ENCODE peak calls at places on chromosomes 7 and 10, in nine cellular contexts. One of them, this sample, is unnamed.

GRCh38 chr7:106059556-106059955 is 52.6 kb downstream of the SYPL1 start:
- DNase-seq in activated T-helper 1 cell treated with anti-CD3 and anti-CD28 coated beads, Interleukin-2, amount 50 U/mL, for 16 hours: no peak
- DNase-seq in NCI-H1092: no peak
- DNase-seq in Daoy: no peak
- DNase-seq in activated T-cell treated with anti-CD3 and anti-CD28 coated beads for 1 hour: no peak
- DNase-seq in GDM1: no peak
- DNase-seq in fibroblast of the conjunctiva: no peak
- DNase-seq in spleen: no peak
- DNase-seq in iris pigment epithelial cell: peak; percentile 19
- DNase-seq in this sample: no peak

GRCh38 chr7:105102557-105103352 is 88.8 kb downstream of the KMT2E start:
- DNase-seq in activated T-helper 1 cell treated with anti-CD3 and anti-CD28 coated beads, Interleukin-2, amount 50 U/mL, for 16 hours: no peak
- DNase-seq in NCI-H1092: no peak
- DNase-seq in Daoy: no peak
- DNase-seq in activated T-cell treated with anti-CD3 and anti-CD28 coated beads for 1 hour: no peak
- DNase-seq in GDM1: no peak
- DNase-seq in fibroblast of the conjunctiva: no peak
- DNase-seq in spleen: no peak
- DNase-seq in iris pigment epithelial cell: no peak
- DNase-seq in this sample: no peak

GRCh38 chr10:19785366-19785765 is 30.9 kb upstream of the PLXDC2 start:
- DNase-seq in activated T-helper 1 cell treated with anti-CD3 and anti-CD28 coated beads, Interleukin-2, amount 50 U/mL, for 16 hours: no peak
- DNase-seq in NCI-H1092: no peak
- DNase-seq in Daoy: no peak
- DNase-seq in activated T-cell treated with anti-CD3 and anti-CD28 coated beads for 1 hour: no peak
- DNase-seq in GDM1: no peak
- DNase-seq in fibroblast of the conjunctiva: no peak
- DNase-seq in spleen: no peak
- DNase-seq in iris pigment epithelial cell: no peak
- DNase-seq in this sample: no peak

GRCh38 chr7:43658718-43659548 is 70.4 kb downstream of the COA1 start:
- DNase-seq in activated T-helper 1 cell treated with anti-CD3 and anti-CD28 coated beads, Interleukin-2, amount 50 U/mL, for 16 hours: no peak
- DNase-seq in NCI-H1092: no peak
- DNase-seq in Daoy: no peak
- DNase-seq in activated T-cell treated with anti-CD3 and anti-CD28 coated beads for 1 hour: no peak
- DNase-seq in GDM1: no peak
- DNase-seq in fibroblast of the conjunctiva: peak; percentile 49
- DNase-seq in spleen: no peak
- DNase-seq in iris pigment epithelial cell: peak; percentile 94
- DNase-seq in this sample: no peak

GRCh38 chr10:1939016-1939415 is 201.7 kb upstream of the ADARB2 start:
- DNase-seq in activated T-helper 1 cell treated with anti-CD3 and anti-CD28 coated beads, Interleukin-2, amount 50 U/mL, for 16 hours: no peak
- DNase-seq in NCI-H1092: no peak
- DNase-seq in Daoy: no peak
- DNase-seq in activated T-cell treated with anti-CD3 and anti-CD28 coated beads for 1 hour: peak; percentile 29
- DNase-seq in GDM1: no peak
- DNase-seq in fibroblast of the conjunctiva: no peak
- DNase-seq in spleen: no peak
- DNase-seq in iris pigment epithelial cell: no peak
- DNase-seq in this sample: no peak

GRCh38 chr7:140870003-140870402 is 54.7 kb downstream of the BRAF start:
- DNase-seq in activated T-helper 1 cell treated with anti-CD3 and anti-CD28 coated beads, Interleukin-2, amount 50 U/mL, for 16 hours: no peak
- DNase-seq in NCI-H1092: no peak
- DNase-seq in Daoy: no peak
- DNase-seq in activated T-cell treated with anti-CD3 and anti-CD28 coated beads for 1 hour: no peak
- DNase-seq in GDM1: no peak
- DNase-seq in fibroblast of the conjunctiva: no peak
- DNase-seq in spleen: no peak
- DNase-seq in iris pigment epithelial cell: no peak
- DNase-seq in this sample: no peak

GRCh38 chr10:65555192-65555591 is 1370.6 kb upstream of the LRRTM3 start:
- DNase-seq in activated T-helper 1 cell treated with anti-CD3 and anti-CD28 coated beads, Interleukin-2, amount 50 U/mL, for 16 hours: no peak
- DNase-seq in NCI-H1092: no peak
- DNase-seq in Daoy: no peak
- DNase-seq in activated T-cell treated with anti-CD3 and anti-CD28 coated beads for 1 hour: no peak
- DNase-seq in GDM1: no peak
- DNase-seq in fibroblast of the conjunctiva: no peak
- DNase-seq in spleen: no peak
- DNase-seq in iris pigment epithelial cell: no peak
- DNase-seq in this sample: no peak

GRCh38 chr10:48634984-48635557 is 30.2 kb upstream of the ARHGAP22 start:
- DNase-seq in activated T-helper 1 cell treated with anti-CD3 and anti-CD28 coated beads, Interleukin-2, amount 50 U/mL, for 16 hours: no peak
- DNase-seq in NCI-H1092: no peak
- DNase-seq in Daoy: no peak
- DNase-seq in activated T-cell treated with anti-CD3 and anti-CD28 coated beads for 1 hour: no peak
- DNase-seq in GDM1: no peak
- DNase-seq in fibroblast of the conjunctiva: no peak
- DNase-seq in spleen: no peak
- DNase-seq in iris pigment epithelial cell: no peak
- DNase-seq in this sample: no peak

GRCh38 chr7:93442478-93443224 is 131.9 kb downstream of the CALCR start:
- DNase-seq in activated T-helper 1 cell treated with anti-CD3 and anti-CD28 coated beads, Interleukin-2, amount 50 U/mL, for 16 hours: no peak
- DNase-seq in NCI-H1092: no peak
- DNase-seq in Daoy: peak; percentile 35
- DNase-seq in activated T-cell treated with anti-CD3 and anti-CD28 coated beads for 1 hour: no peak
- DNase-seq in GDM1: no peak
- DNase-seq in fibroblast of the conjunctiva: no peak
- DNase-seq in spleen: no peak
- DNase-seq in iris pigment epithelial cell: peak; percentile 43
- DNase-seq in this sample: peak; percentile 70

GRCh38 chr10:49397036-49397999 is 1.4 kb upstream of the DRGX start:
- DNase-seq in activated T-helper 1 cell treated with anti-CD3 and anti-CD28 coated beads, Interleukin-2, amount 50 U/mL, for 16 hours: no peak
- DNase-seq in NCI-H1092: no peak
- DNase-seq in Daoy: peak; percentile 5
- DNase-seq in activated T-cell treated with anti-CD3 and anti-CD28 coated beads for 1 hour: no peak
- DNase-seq in GDM1: no peak
- DNase-seq in fibroblast of the conjunctiva: no peak
- DNase-seq in spleen: no peak
- DNase-seq in iris pigment epithelial cell: no peak
- DNase-seq in this sample: no peak

GRCh38 chr7:148856891-148857290 is 27.2 kb downstream of the EZH2 start:
- DNase-seq in activated T-helper 1 cell treated with anti-CD3 and anti-CD28 coated beads, Interleukin-2, amount 50 U/mL, for 16 hours: no peak
- DNase-seq in NCI-H1092: no peak
- DNase-seq in Daoy: peak; percentile 46
- DNase-seq in activated T-cell treated with anti-CD3 and anti-CD28 coated beads for 1 hour: no peak
- DNase-seq in GDM1: no peak
- DNase-seq in fibroblast of the conjunctiva: no peak
- DNase-seq in spleen: no peak
- DNase-seq in iris pigment epithelial cell: peak; percentile 74
- DNase-seq in this sample: no peak

GRCh38 chr7:123570390-123571182 is 13.0 kb upstream of the NDUFA5 start:
- DNase-seq in activated T-helper 1 cell treated with anti-CD3 and anti-CD28 coated beads, Interleukin-2, amount 50 U/mL, for 16 hours: no peak
- DNase-seq in NCI-H1092: no peak
- DNase-seq in Daoy: no peak
- DNase-seq in activated T-cell treated with anti-CD3 and anti-CD28 coated beads for 1 hour: no peak
- DNase-seq in GDM1: no peak
- DNase-seq in fibroblast of the conjunctiva: no peak
- DNase-seq in spleen: no peak
- DNase-seq in iris pigment epithelial cell: peak; percentile 15
- DNase-seq in this sample: no peak

GRCh38 chr7:156063241-156063810 is 251.1 kb upstream of the SHH start:
- DNase-seq in activated T-helper 1 cell treated with anti-CD3 and anti-CD28 coated beads, Interleukin-2, amount 50 U/mL, for 16 hours: no peak
- DNase-seq in NCI-H1092: no peak
- DNase-seq in Daoy: no peak
- DNase-seq in activated T-cell treated with anti-CD3 and anti-CD28 coated beads for 1 hour: no peak
- DNase-seq in GDM1: no peak
- DNase-seq in fibroblast of the conjunctiva: no peak
- DNase-seq in spleen: no peak
- DNase-seq in iris pigment epithelial cell: no peak
- DNase-seq in this sample: no peak

GRCh38 chr7:3399858-3400257 is 98.8 kb downstream of the SDK1 start:
- DNase-seq in activated T-helper 1 cell treated with anti-CD3 and anti-CD28 coated beads, Interleukin-2, amount 50 U/mL, for 16 hours: no peak
- DNase-seq in NCI-H1092: no peak
- DNase-seq in Daoy: no peak
- DNase-seq in activated T-cell treated with anti-CD3 and anti-CD28 coated beads for 1 hour: no peak
- DNase-seq in GDM1: no peak
- DNase-seq in fibroblast of the conjunctiva: no peak
- DNase-seq in spleen: no peak
- DNase-seq in iris pigment epithelial cell: peak; percentile 43
- DNase-seq in this sample: peak; percentile 39

GRCh38 chr7:100483101-100483727 is 513 bp upstream of the NYAP1 start:
- DNase-seq in activated T-helper 1 cell treated with anti-CD3 and anti-CD28 coated beads, Interleukin-2, amount 50 U/mL, for 16 hours: peak; percentile 69
- DNase-seq in NCI-H1092: peak; percentile 43
- DNase-seq in Daoy: peak; percentile 81
- DNase-seq in activated T-cell treated with anti-CD3 and anti-CD28 coated beads for 1 hour: peak; percentile 76
- DNase-seq in GDM1: peak; percentile 73
- DNase-seq in fibroblast of the conjunctiva: no peak
- DNase-seq in spleen: peak; percentile 95
- DNase-seq in iris pigment epithelial cell: peak; percentile 53
- DNase-seq in this sample: peak; percentile 80

GRCh38 chr7:99005776-99006175 is 127.4 kb downstream of the TRRAP start:
- DNase-seq in activated T-helper 1 cell treated with anti-CD3 and anti-CD28 coated beads, Interleukin-2, amount 50 U/mL, for 16 hours: no peak
- DNase-seq in NCI-H1092: no peak
- DNase-seq in Daoy: no peak
- DNase-seq in activated T-cell treated with anti-CD3 and anti-CD28 coated beads for 1 hour: no peak
- DNase-seq in GDM1: no peak
- DNase-seq in fibroblast of the conjunctiva: no peak
- DNase-seq in spleen: peak; percentile 88
- DNase-seq in iris pigment epithelial cell: no peak
- DNase-seq in this sample: no peak

GRCh38 chr7:52639126-52639525 is 396.3 kb upstream of the POM121L12 start:
- DNase-seq in activated T-helper 1 cell treated with anti-CD3 and anti-CD28 coated beads, Interleukin-2, amount 50 U/mL, for 16 hours: no peak
- DNase-seq in NCI-H1092: no peak
- DNase-seq in Daoy: no peak
- DNase-seq in activated T-cell treated with anti-CD3 and anti-CD28 coated beads for 1 hour: no peak
- DNase-seq in GDM1: no peak
- DNase-seq in fibroblast of the conjunctiva: no peak
- DNase-seq in spleen: no peak
- DNase-seq in iris pigment epithelial cell: peak; percentile 3
- DNase-seq in this sample: no peak

GRCh38 chr10:35040761-35041501 is 49.2 kb downstream of the CUL2 start:
- DNase-seq in activated T-helper 1 cell treated with anti-CD3 and anti-CD28 coated beads, Interleukin-2, amount 50 U/mL, for 16 hours: no peak
- DNase-seq in NCI-H1092: no peak
- DNase-seq in Daoy: peak; percentile 34
- DNase-seq in activated T-cell treated with anti-CD3 and anti-CD28 coated beads for 1 hour: no peak
- DNase-seq in GDM1: no peak
- DNase-seq in fibroblast of the conjunctiva: peak; percentile 48
- DNase-seq in spleen: no peak
- DNase-seq in iris pigment epithelial cell: peak; percentile 70
- DNase-seq in this sample: no peak

GRCh38 chr10:83214178-83214577 is 925.1 kb upstream of the GHITM start:
- DNase-seq in activated T-helper 1 cell treated with anti-CD3 and anti-CD28 coated beads, Interleukin-2, amount 50 U/mL, for 16 hours: no peak
- DNase-seq in NCI-H1092: no peak
- DNase-seq in Daoy: no peak
- DNase-seq in activated T-cell treated with anti-CD3 and anti-CD28 coated beads for 1 hour: no peak
- DNase-seq in GDM1: no peak
- DNase-seq in fibroblast of the conjunctiva: no peak
- DNase-seq in spleen: no peak
- DNase-seq in iris pigment epithelial cell: no peak
- DNase-seq in this sample: no peak

GRCh38 chr10:49744924-49745605 is 17.1 kb downstream of the OGDHL start:
- DNase-seq in activated T-helper 1 cell treated with anti-CD3 and anti-CD28 coated beads, Interleukin-2, amount 50 U/mL, for 16 hours: no peak
- DNase-seq in NCI-H1092: no peak
- DNase-seq in Daoy: no peak
- DNase-seq in activated T-cell treated with anti-CD3 and anti-CD28 coated beads for 1 hour: no peak
- DNase-seq in GDM1: no peak
- DNase-seq in fibroblast of the conjunctiva: no peak
- DNase-seq in spleen: peak; percentile 61
- DNase-seq in iris pigment epithelial cell: no peak
- DNase-seq in this sample: no peak

GRCh38 chr10:35453855-35454532 is 117.7 kb downstream of the CCNY start:
- DNase-seq in activated T-helper 1 cell treated with anti-CD3 and anti-CD28 coated beads, Interleukin-2, amount 50 U/mL, for 16 hours: no peak
- DNase-seq in NCI-H1092: no peak
- DNase-seq in Daoy: peak; percentile 19
- DNase-seq in activated T-cell treated with anti-CD3 and anti-CD28 coated beads for 1 hour: no peak
- DNase-seq in GDM1: no peak
- DNase-seq in fibroblast of the conjunctiva: no peak
- DNase-seq in spleen: no peak
- DNase-seq in iris pigment epithelial cell: peak; percentile 76
- DNase-seq in this sample: no peak

GRCh38 chr7:139035588-139036353 is at the start of gene ZC3HAV1L:
- DNase-seq in activated T-helper 1 cell treated with anti-CD3 and anti-CD28 coated beads, Interleukin-2, amount 50 U/mL, for 16 hours: no peak
- DNase-seq in NCI-H1092: peak; percentile 69
- DNase-seq in Daoy: peak; percentile 72
- DNase-seq in activated T-cell treated with anti-CD3 and anti-CD28 coated beads for 1 hour: peak; percentile 7
- DNase-seq in GDM1: peak; percentile 75
- DNase-seq in fibroblast of the conjunctiva: peak; percentile 32
- DNase-seq in spleen: peak; percentile 86
- DNase-seq in iris pigment epithelial cell: peak; percentile 72
- DNase-seq in this sample: peak; percentile 71

GRCh38 chr7:44693641-44694313 is 54.9 kb upstream of the ZMIZ2 start:
- DNase-seq in activated T-helper 1 cell treated with anti-CD3 and anti-CD28 coated beads, Interleukin-2, amount 50 U/mL, for 16 hours: no peak
- DNase-seq in NCI-H1092: no peak
- DNase-seq in Daoy: no peak
- DNase-seq in activated T-cell treated with anti-CD3 and anti-CD28 coated beads for 1 hour: no peak
- DNase-seq in GDM1: no peak
- DNase-seq in fibroblast of the conjunctiva: peak; percentile 12
- DNase-seq in spleen: no peak
- DNase-seq in iris pigment epithelial cell: peak; percentile 85
- DNase-seq in this sample: no peak

GRCh38 chr7:7438851-7439250 is 96.8 kb downstream of the COL28A1 start:
- DNase-seq in activated T-helper 1 cell treated with anti-CD3 and anti-CD28 coated beads, Interleukin-2, amount 50 U/mL, for 16 hours: no peak
- DNase-seq in NCI-H1092: peak; percentile 34
- DNase-seq in Daoy: peak; percentile 88
- DNase-seq in activated T-cell treated with anti-CD3 and anti-CD28 coated beads for 1 hour: no peak
- DNase-seq in GDM1: no peak
- DNase-seq in fibroblast of the conjunctiva: peak; percentile 96
- DNase-seq in spleen: no peak
- DNase-seq in iris pigment epithelial cell: peak; percentile 99
- DNase-seq in this sample: no peak

GRCh38 chr7:74094224-74095095 is 10.9 kb downstream of the LIMK1 start:
- DNase-seq in activated T-helper 1 cell treated with anti-CD3 and anti-CD28 coated beads, Interleukin-2, amount 50 U/mL, for 16 hours: peak; percentile 50
- DNase-seq in NCI-H1092: no peak
- DNase-seq in Daoy: peak; percentile 99
- DNase-seq in activated T-cell treated with anti-CD3 and anti-CD28 coated beads for 1 hour: peak; percentile 51
- DNase-seq in GDM1: peak; percentile 80
- DNase-seq in fibroblast of the conjunctiva: peak; percentile 65
- DNase-seq in spleen: peak; percentile 93
- DNase-seq in iris pigment epithelial cell: peak; percentile 95
- DNase-seq in this sample: peak; percentile 73

GRCh38 chr10:34104829-34105572 is 710.1 kb downstream of the PARD3 start:
- DNase-seq in activated T-helper 1 cell treated with anti-CD3 and anti-CD28 coated beads, Interleukin-2, amount 50 U/mL, for 16 hours: no peak
- DNase-seq in NCI-H1092: no peak
- DNase-seq in Daoy: no peak
- DNase-seq in activated T-cell treated with anti-CD3 and anti-CD28 coated beads for 1 hour: no peak
- DNase-seq in GDM1: no peak
- DNase-seq in fibroblast of the conjunctiva: peak; percentile 63
- DNase-seq in spleen: no peak
- DNase-seq in iris pigment epithelial cell: peak; percentile 45
- DNase-seq in this sample: no peak

GRCh38 chr10:108877130-108877529 is 1046.2 kb downstream of the XPNPEP1 start:
- DNase-seq in activated T-helper 1 cell treated with anti-CD3 and anti-CD28 coated beads, Interleukin-2, amount 50 U/mL, for 16 hours: no peak
- DNase-seq in NCI-H1092: no peak
- DNase-seq in Daoy: no peak
- DNase-seq in activated T-cell treated with anti-CD3 and anti-CD28 coated beads for 1 hour: no peak
- DNase-seq in GDM1: no peak
- DNase-seq in fibroblast of the conjunctiva: peak; percentile 3
- DNase-seq in spleen: no peak
- DNase-seq in iris pigment epithelial cell: peak; percentile 7
- DNase-seq in this sample: no peak

GRCh38 chr7:122257056-122257455 is 47.5 kb downstream of the FEZF1 start:
- DNase-seq in activated T-helper 1 cell treated with anti-CD3 and anti-CD28 coated beads, Interleukin-2, amount 50 U/mL, for 16 hours: no peak
- DNase-seq in NCI-H1092: no peak
- DNase-seq in Daoy: no peak
- DNase-seq in activated T-cell treated with anti-CD3 and anti-CD28 coated beads for 1 hour: no peak
- DNase-seq in GDM1: no peak
- DNase-seq in fibroblast of the conjunctiva: no peak
- DNase-seq in spleen: no peak
- DNase-seq in iris pigment epithelial cell: no peak
- DNase-seq in this sample: no peak

GRCh38 chr10:124558901-124559321 is 97.3 kb downstream of the LHPP start:
- DNase-seq in activated T-helper 1 cell treated with anti-CD3 and anti-CD28 coated beads, Interleukin-2, amount 50 U/mL, for 16 hours: no peak
- DNase-seq in NCI-H1092: no peak
- DNase-seq in Daoy: no peak
- DNase-seq in activated T-cell treated with anti-CD3 and anti-CD28 coated beads for 1 hour: no peak
- DNase-seq in GDM1: no peak
- DNase-seq in fibroblast of the conjunctiva: no peak
- DNase-seq in spleen: peak; percentile 50
- DNase-seq in iris pigment epithelial cell: peak; percentile 26
- DNase-seq in this sample: no peak

GRCh38 chr10:119849031-119849789 is 23.4 kb downstream of the MCMBP start:
- DNase-seq in activated T-helper 1 cell treated with anti-CD3 and anti-CD28 coated beads, Interleukin-2, amount 50 U/mL, for 16 hours: no peak
- DNase-seq in NCI-H1092: no peak
- DNase-seq in Daoy: no peak
- DNase-seq in activated T-cell treated with anti-CD3 and anti-CD28 coated beads for 1 hour: no peak
- DNase-seq in GDM1: no peak
- DNase-seq in fibroblast of the conjunctiva: no peak
- DNase-seq in spleen: no peak
- DNase-seq in iris pigment epithelial cell: peak; percentile 93
- DNase-seq in this sample: no peak

GRCh38 chr10:131312261-131312801 is 810 bp upstream of the TCERG1L start:
- DNase-seq in activated T-helper 1 cell treated with anti-CD3 and anti-CD28 coated beads, Interleukin-2, amount 50 U/mL, for 16 hours: no peak
- DNase-seq in NCI-H1092: peak; percentile 27
- DNase-seq in Daoy: peak; percentile 70
- DNase-seq in activated T-cell treated with anti-CD3 and anti-CD28 coated beads for 1 hour: no peak
- DNase-seq in GDM1: no peak
- DNase-seq in fibroblast of the conjunctiva: no peak
- DNase-seq in spleen: peak; percentile 74
- DNase-seq in iris pigment epithelial cell: peak; percentile 3
- DNase-seq in this sample: no peak